ENCODE peak calls at places on chromosomes 6 and 20, in five cellular contexts. J is mammary epithelial cell, A is RWPE1, W is heart right ventricle, U is Panc1. S is an unnamed sample.

GRCh38 chr6:133380723-133381122 is 139.6 kb downstream of the EYA4 start:
- DNase-seq in U (no peak), J (no peak), W (no peak), A (no peak), S (no peak)

GRCh38 chr20:23326774-23327173 is 23.8 kb upstream of the NXT1 start:
- DNase-seq in J (no peak), W (no peak), U (no peak), A (no peak), S (no peak)

GRCh38 chr6:56324396-56324795 is 77.0 kb upstream of the COL21A1 start:
- DNase-seq in U (no peak), A (no peak), W (no peak), J (no peak), S (no peak)

GRCh38 chr6:129015721-129016120 is 132.8 kb downstream of the LAMA2 start:
- DNase-seq in U (no peak), A (no peak), J (no peak), W (no peak), S (no peak)

GRCh38 chr20:36845288-36845969 is 30.5 kb upstream of the TLDC2 start:
- DNase-seq in U (no peak), J (no peak), W (no peak), A (no peak), S (peak)

GRCh38 chr6:54071941-54072340 is 39.3 kb upstream of the MLIP start:
- DNase-seq in W (no peak), A (no peak), U (no peak), J (no peak), S (no peak)

GRCh38 chr6:81722503-81723223 is 29.8 kb downstream of the TENT5A start:
- DNase-seq in W (no peak), A (no peak), U (no peak), J (no peak), S (no peak)

GRCh38 chr6:117188627-117189201 is 76.6 kb upstream of the VGLL2 start:
- DNase-seq in J (no peak), W (no peak), A (no peak), U (no peak), S (no peak)

GRCh38 chr20:51542033-51542893 is at the start of gene NFATC2:
- DNase-seq in W (peak), U (no peak), J (no peak), A (peak), S (peak)

GRCh38 chr6:131831392-131831791 is 23.6 kb downstream of the ENPP1 start:
- DNase-seq in U (no peak), W (no peak), J (no peak), A (no peak), S (no peak)

GRCh38 chr20:13105864-13106457 is 97.2 kb downstream of the SPTLC3 start:
- DNase-seq in A (peak), W (no peak), U (no peak), J (peak), S (no peak)

GRCh38 chr20:50794181-50794845 is 548 bp upstream of the BCAS4 start:
- DNase-seq in A (no peak), U (no peak), J (no peak), W (no peak), S (no peak)

GRCh38 chr6:165231581-165232276 is 77.7 kb downstream of the C6orf118 start:
- DNase-seq in A (peak), J (peak), W (peak), U (peak), S (no peak)

GRCh38 chr6:152184573-152185157 is 377.2 kb downstream of the ESR1 start:
- DNase-seq in U (no peak), W (no peak), A (no peak), J (no peak), S (no peak)

GRCh38 chr6:38064431-38064830 is 244.9 kb downstream of the ZFAND3 start:
- DNase-seq in W (no peak), U (no peak), J (no peak), A (no peak), S (no peak)

GRCh38 chr6:30820196-30820595 is 64.1 kb upstream of the DDR1 start:
- DNase-seq in U (no peak), W (peak), J (peak), A (peak), S (no peak)

GRCh38 chr20:54094268-54094580 is 23.8 kb upstream of the BCAS1 start:
- DNase-seq in U (no peak), A (no peak), J (no peak), W (no peak), S (no peak)

GRCh38 chr6:19399406-19399805 is 437.8 kb upstream of the ID4 start:
- DNase-seq in W (no peak), U (no peak), A (no peak), J (no peak), S (no peak)

GRCh38 chr6:40343887-40344565 is 243.1 kb downstream of the LRFN2 start:
- DNase-seq in W (no peak), A (no peak), J (no peak), U (no peak), S (no peak)

GRCh38 chr6:54426995-54427394 is 118.8 kb downstream of the TINAG start:
- DNase-seq in W (no peak), J (no peak), U (no peak), A (no peak), S (no peak)

GRCh38 chr20:39829713-39830112 is 859.3 kb downstream of the MAFB start:
- DNase-seq in U (no peak), J (no peak), W (no peak), A (no peak), S (peak)
- TF ChIP-seq CTCF in U (no peak), J (no peak), W (no peak), A (no peak), S (no peak)

GRCh38 chr6:150894935-150895686 is 29.6 kb downstream of the MTHFD1L start:
- DNase-seq in W (peak), U (no peak), A (peak), J (peak), S (no peak)
- TF ChIP-seq CTCF in W (no peak), U (no peak), A (no peak), J (no peak), S (no peak)

GRCh38 chr6:107075951-107076381 is 39.3 kb downstream of the BEND3 start:
- DNase-seq in J (peak), W (no peak), A (no peak), U (no peak), S (no peak)
- TF ChIP-seq CTCF in J (peak), W (no peak), A (no peak), U (no peak), S (no peak)

DNA sequence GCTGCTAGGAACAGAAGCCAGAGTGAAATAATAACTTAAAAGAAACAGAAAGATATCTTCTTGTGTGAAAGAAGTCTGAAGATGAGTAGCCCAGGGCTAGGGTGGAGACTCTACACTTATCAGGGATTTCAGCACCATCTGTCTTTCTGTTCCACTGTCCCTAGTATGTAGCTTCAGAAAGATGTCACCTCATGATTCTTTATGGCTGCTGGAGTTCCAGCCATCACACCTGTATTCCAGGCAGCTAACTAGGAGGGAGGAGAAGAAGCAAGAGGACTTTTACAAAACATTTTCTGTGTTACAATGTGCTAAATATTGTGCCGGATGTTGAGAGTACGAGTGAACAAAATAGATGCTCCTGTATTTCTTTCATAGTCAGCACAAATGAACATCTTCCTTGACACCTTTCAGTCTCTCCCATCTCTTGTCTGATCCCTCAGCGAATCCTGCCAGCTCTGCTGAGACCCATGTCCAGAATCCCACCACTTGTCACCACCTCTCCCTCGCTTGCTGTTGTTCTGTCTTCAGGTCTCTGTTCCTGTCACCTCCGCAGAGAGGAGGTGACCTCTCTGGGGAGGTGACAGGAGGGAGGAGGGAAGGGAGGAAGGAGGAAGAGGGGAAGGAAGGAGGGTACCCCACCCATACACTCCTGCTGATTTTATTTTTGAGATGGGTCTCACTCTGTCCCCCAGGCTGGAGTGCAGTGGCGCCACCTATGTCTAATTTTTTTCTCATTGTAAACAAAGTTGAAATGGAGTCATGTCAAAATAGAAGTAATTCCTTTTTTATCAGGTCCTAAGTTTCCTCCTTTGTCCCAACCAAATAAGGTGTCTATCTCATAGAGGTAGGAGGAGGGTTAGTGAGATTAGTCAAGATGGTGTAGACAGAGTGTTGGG is 188.9 kb downstream of the TFAP2C start:
- DNase-seq in A (no peak), J (no peak), U (no peak), W (no peak), S (no peak)
- TF ChIP-seq CTCF in A (no peak), J (no peak), U (peak), W (no peak), S (no peak)

GRCh38 chr6:114342086-114342825 is 567 bp downstream of the HS3ST5 start:
- DNase-seq in A (peak), J (peak), W (no peak), U (no peak), S (no peak)

GRCh38 chr6:114344971-114345274 is 2.1 kb upstream of the HS3ST5 start:
- DNase-seq in A (no peak), W (no peak), J (no peak), U (no peak), S (no peak)

GRCh38 chr6:114344216-114344970 is 1.6 kb upstream of the HS3ST5 start:
- DNase-seq in W (no peak), A (no peak), U (no peak), J (no peak), S (no peak)

GRCh38 chr6:114343782-114344144 is 940 bp upstream of the HS3ST5 start:
- DNase-seq in A (no peak), J (no peak), W (no peak), U (no peak), S (no peak)

DNA sequence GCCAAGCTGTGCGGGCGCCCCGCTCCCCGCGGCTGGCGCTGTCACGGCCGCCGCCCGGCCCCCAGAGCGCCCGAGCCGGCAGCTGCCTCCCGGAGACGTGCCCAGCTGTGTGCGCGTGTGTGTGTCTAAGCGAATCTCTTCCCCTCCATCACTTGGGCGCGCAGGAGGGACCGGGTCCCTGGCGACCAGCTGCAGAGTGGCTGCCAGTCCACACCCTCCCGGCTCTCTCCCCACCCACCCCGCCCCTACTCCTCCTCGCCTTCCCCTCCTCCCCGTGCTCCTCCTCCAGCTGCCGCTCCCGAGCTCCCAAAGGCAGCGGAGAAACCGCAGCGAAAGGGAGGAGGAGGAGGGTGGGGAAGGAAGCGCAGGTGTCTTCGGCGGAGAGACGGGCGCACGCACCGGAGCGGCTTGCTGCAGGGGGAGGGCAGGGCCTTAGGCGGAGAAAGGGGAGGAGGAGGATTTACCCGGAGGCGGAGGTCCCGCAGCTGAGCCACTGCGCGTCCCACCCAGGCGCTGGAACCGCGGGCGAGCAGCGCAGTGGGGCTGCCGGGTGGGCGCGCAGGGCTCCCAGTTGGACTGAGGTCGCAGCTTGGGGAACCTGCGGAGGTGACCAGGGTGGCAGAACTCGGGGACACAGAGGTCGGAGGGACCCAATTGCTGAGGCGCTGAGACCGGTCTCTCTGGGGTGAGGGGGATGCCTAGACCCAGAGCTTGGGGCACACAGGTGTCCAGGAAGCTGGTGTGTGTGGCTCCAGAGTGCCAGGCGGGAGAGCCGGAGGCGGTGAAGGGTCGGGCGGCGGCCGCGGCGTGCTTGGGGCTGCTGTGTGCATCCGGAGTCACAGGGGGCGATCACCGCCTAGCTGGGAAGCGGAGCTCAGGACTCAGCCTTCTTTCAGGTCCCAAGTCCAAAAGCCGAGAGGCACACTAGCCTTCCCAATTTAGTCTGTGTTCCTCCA is at the start of gene HS3ST5:
- DNase-seq in U (no peak), A (peak), J (peak), W (peak), S (no peak)
- TF ChIP-seq CTCF in U (peak), A (no peak), J (no peak), W (no peak), S (no peak)

GRCh38 chr20:59032713-59033059 is 551 bp upstream of the ATP5F1E start:
- DNase-seq in U (peak), J (no peak), A (peak), W (no peak), S (no peak)
- TF ChIP-seq CTCF in U (peak), J (peak), A (peak), W (peak), S (no peak)

DNA sequence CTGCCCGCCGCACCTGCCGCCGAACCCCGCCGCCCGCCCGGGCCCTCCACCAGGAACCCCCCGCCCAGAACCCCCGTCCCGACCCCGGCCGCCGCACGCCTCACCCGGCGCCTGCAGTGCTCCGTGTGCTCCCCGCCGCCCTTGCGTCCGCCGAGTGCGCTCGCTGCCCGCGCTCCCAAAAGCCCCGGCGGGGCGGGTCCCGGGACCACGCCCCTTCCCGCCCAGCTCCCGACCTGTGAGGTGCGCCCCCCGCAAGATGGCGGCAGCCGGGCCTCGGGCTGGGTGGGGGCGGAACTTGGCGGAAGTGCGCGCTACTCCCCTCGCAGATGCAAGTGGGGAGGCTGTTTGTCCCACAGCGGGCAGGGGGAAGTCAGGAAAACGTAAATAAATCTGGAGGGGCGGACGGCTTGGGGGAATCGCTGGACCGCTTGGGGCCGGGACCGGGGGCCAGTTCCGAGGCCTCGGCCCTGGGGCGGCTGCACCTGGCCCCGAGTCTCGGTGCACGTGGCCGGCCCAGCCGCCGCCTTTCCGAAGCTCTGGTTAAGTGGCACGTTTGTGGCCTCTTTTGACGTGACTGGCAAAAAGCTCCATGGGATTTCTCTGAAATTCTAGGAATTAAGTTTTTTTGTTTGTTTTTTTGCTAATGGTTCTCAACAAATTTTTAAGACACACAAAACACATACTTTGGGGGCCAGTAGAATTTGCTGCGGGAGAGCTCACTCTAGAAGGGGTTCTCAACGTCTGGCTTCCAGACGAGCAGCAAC is at the start of gene EZR:
- DNase-seq in U (no peak), W (peak), A (peak), J (peak), S (peak)
- TF ChIP-seq CTCF in U (no peak), W (no peak), A (no peak), J (no peak), S (no peak)